ENCODE peak calls at places on chromosome 4, in seven cellular contexts. Q is cardiac fibroblast, W is mammary epithelial cell, P is cardiac muscle cell, M is stomach, D is AG10803, X is BJ. H is an unnamed sample.

GRCh38 chr4:136599890-136600289 is 932.4 kb downstream of the PCDH18 start:
- DNase-seq in M (no peak), W (no peak), P (no peak), D (no peak), Q (no peak), X (no peak), H (no peak)

GRCh38 chr4:180542445-180543100 is 1700.6 kb upstream of the TENM3 start:
- DNase-seq in M (no peak), W (peak), P (peak), X (no peak), Q (peak), D (no peak), H (no peak)

GRCh38 chr4:95606739-95607138 is 58.0 kb upstream of the UNC5C start:
- DNase-seq in Q (no peak), X (no peak), M (no peak), W (no peak), D (no peak), P (no peak), H (no peak)

GRCh38 chr4:7686166-7686870 is 251.6 kb upstream of the PSAPL1 start:
- DNase-seq in X (no peak), Q (no peak), M (no peak), W (no peak), D (no peak), P (no peak), H (no peak)

GRCh38 chr4:174681723-174682300 is 147.2 kb downstream of the GLRA3 start:
- DNase-seq in M (no peak), Q (peak), W (peak), X (no peak), D (no peak), P (peak), H (no peak)

GRCh38 chr4:98945297-98945850 is 16.4 kb upstream of the EIF4E start:
- DNase-seq in P (peak), Q (peak), M (no peak), X (no peak), D (peak), W (no peak), H (no peak)

GRCh38 chr4:147933316-147933715 is 201.4 kb downstream of the ARHGAP10 start:
- DNase-seq in Q (peak), D (no peak), P (no peak), M (no peak), W (no peak), X (no peak), H (peak)

GRCh38 chr4:128285085-128286023 is 2.3 kb downstream of the PGRMC2 start:
- DNase-seq in M (no peak), X (no peak), W (no peak), D (peak), P (peak), Q (peak), H (no peak)

GRCh38 chr4:7420661-7421040 is 14.1 kb downstream of the PSAPL1 start:
- DNase-seq in X (no peak), P (no peak), D (no peak), M (peak), Q (no peak), W (no peak), H (no peak)

GRCh38 chr4:47829438-47829837 is 8.4 kb downstream of the CORIN start:
- DNase-seq in P (no peak), Q (no peak), M (no peak), D (no peak), W (no peak), X (no peak), H (no peak)

GRCh38 chr4:15746110-15746509 is 32.0 kb upstream of the CD38 start:
- DNase-seq in P (no peak), M (no peak), D (no peak), Q (no peak), X (no peak), W (no peak), H (no peak)

GRCh38 chr4:1077711-1078477 is 35.5 kb downstream of the RNF212 start:
- DNase-seq in Q (no peak), W (no peak), P (no peak), X (no peak), D (no peak), M (no peak), H (no peak)

GRCh38 chr4:165299399-165300060 is 27.9 kb upstream of the MSMO1 start:
- DNase-seq in Q (no peak), P (no peak), W (no peak), X (no peak), D (no peak), M (no peak), H (no peak)

GRCh38 chr4:176656108-176656507 is 136.6 kb downstream of the VEGFC start:
- DNase-seq in X (no peak), D (peak), P (no peak), Q (no peak), M (no peak), W (no peak), H (no peak)

GRCh38 chr4:105637409-105638258 is 70.9 kb downstream of the INTS12 start:
- DNase-seq in D (no peak), M (peak), W (no peak), X (no peak), Q (peak), P (peak), H (no peak)

GRCh38 chr4:85744950-85745349 is 270.0 kb downstream of the ARHGAP24 start:
- DNase-seq in M (no peak), Q (peak), P (no peak), D (no peak), X (no peak), W (peak), H (no peak)

GRCh38 chr4:7417639-7418038 is 17.1 kb downstream of the PSAPL1 start:
- DNase-seq in X (no peak), W (no peak), Q (no peak), M (peak), D (no peak), P (no peak), H (no peak)

GRCh38 chr4:74033721-74034120 is 4.8 kb downstream of the CXCL3 start:
- DNase-seq in M (no peak), W (peak), D (peak), P (peak), X (no peak), Q (peak), H (no peak)

GRCh38 chr4:74038161-74039064 is at the start of gene CXCL3:
- DNase-seq in Q (peak), D (peak), W (peak), P (peak), X (no peak), M (peak), H (peak)

GRCh38 chr4:74039065-74039763 is 725 bp upstream of the CXCL3 start:
- DNase-seq in W (no peak), P (peak), Q (peak), M (no peak), D (peak), X (no peak), H (no peak)

GRCh38 chr4:74041418-74041817 is 2.9 kb upstream of the CXCL3 start:
- DNase-seq in Q (no peak), X (no peak), D (no peak), W (no peak), P (no peak), M (no peak), H (no peak)

DNA sequence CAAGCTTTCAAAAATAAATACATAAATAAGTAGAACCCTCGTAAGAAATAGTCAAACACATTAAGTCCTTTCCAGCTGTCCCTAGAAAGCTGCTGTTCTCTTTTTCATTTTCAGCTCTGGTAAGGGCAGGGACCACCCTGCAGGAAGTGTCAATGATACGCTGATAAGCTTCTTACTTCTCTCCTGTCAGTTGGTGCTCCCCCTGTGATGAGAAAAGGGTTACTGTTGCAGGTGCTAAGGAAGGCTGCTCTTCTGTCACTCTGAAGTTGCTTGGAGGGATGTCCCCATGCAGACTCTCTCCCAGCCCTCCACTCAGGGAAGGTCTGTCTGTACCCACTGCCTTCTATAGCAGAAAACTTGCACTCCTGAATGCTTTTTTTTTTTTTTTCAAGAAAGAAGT is 1.4 kb downstream of the CXCL3 start:
- DNase-seq in D (no peak), W (no peak), P (no peak), M (no peak), Q (no peak), X (no peak), H (no peak)
- TF ChIP-seq CTCF in D (no peak), W (no peak), P (no peak), M (no peak), Q (no peak), X (no peak), H (no peak)

GRCh38 chr4:166318810-166319525 is 445.9 kb downstream of the TLL1 start:
- DNase-seq in W (peak), Q (peak), D (peak), X (peak), M (no peak), P (peak), H (no peak)

GRCh38 chr4:166323250-166323649 is 450.2 kb downstream of the TLL1 start:
- DNase-seq in X (no peak), D (no peak), M (no peak), W (no peak), Q (no peak), P (no peak), H (no peak)

DNA sequence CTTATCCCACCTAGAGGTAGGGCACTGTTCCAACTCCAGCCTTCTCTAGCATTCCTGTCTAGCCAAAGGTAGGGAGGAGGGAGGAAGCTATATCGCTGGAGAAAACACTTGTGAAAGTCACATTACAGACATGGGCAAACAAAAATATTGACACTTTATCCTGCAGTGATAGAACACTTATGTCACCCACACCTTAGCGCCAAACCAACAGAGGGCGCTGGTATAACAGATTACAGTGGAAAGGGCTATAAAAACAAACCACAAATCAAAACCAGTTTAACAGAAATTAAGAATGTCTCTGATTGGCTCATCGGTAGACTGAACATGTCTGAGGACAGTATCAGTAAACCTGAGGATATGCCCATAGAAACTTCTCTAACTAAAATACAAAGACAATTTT is 451.3 kb downstream of the TLL1 start:
- DNase-seq in W (peak), Q (peak), P (peak), D (no peak), X (no peak), M (no peak), H (peak)
- TF ChIP-seq CTCF in W (peak), Q (peak), P (peak), D (no peak), X (peak), M (no peak), H (peak)

DNA sequence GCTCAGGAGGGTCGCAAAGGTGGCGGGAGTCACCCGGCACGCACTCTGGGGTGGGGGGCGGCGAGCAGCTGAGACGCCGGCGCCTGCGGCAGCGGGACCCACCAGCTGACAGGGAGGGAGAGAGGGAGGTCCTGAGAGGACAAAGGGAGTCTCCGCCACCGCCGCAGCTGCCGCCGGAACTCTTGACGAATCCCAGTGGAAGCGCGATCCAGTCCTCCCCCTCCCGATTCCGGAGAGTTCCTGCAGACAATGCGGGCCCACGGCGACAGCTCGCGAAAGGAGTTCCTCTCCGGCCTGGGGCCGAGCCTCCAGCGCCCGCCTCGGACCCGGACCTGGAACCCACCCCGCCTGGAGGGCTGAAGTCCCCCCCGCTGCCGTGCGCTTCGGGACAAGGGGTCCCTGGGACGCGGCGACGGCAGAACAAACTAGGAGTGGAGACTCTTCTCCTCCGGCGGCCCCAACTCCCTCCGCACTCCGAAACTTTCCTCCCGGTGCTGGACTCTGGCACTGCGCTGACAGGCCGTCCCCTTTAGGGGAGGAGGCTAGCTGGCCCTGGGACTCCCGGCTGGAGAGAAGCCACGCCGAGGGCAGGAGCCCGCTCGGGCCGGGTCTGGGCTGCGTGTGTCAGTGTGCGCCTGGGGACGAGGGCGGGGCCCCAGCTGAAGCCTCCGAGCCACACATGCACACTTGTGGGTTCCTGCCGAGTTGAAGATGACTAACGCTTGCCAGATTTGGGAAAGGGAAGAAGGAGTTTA is at the start of gene ANTXR2:
- DNase-seq in P (peak), Q (peak), W (peak), M (peak), X (peak), D (peak), H (peak)
- TF ChIP-seq CTCF in P (peak), Q (no peak), W (no peak), M (no peak), X (peak), D (no peak), H (no peak)

GRCh38 chr4:31545755-31546154 is 825.6 kb downstream of the PCDH7 start:
- DNase-seq in X (no peak), P (no peak), D (no peak), W (no peak), Q (no peak), M (no peak), H (no peak)

GRCh38 chr4:31545330-31545729 is 825.2 kb downstream of the PCDH7 start:
- DNase-seq in X (no peak), M (no peak), W (no peak), P (no peak), Q (no peak), D (no peak), H (no peak)

DNA sequence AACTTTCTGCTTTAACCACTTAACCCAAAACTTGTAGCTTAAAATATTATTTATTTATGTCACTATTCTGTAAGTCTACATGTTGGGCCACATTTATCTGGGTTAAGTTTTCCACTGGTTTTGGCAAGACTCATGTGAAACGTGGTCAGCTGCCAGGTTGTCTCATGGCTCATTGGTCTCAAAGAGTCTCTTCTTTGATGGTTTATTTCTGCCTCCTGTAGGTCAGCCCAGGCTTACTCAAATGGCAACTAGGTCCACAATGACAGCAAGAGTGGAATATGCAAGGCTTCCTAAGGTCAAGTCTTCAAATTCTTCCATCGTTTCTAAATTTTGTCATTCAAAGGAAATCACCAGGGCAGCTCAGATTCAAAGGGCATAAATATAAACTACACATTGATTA is 828.7 kb downstream of the PCDH7 start:
- DNase-seq in D (no peak), W (no peak), M (no peak), Q (no peak), P (no peak), X (no peak), H (no peak)
- TF ChIP-seq CTCF in D (no peak), W (no peak), M (no peak), Q (no peak), P (no peak), X (no peak), H (no peak)

GRCh38 chr4:40228497-40229365 is 31.9 kb downstream of the RHOH start:
- DNase-seq in D (no peak), Q (no peak), P (no peak), X (no peak), M (no peak), W (no peak), H (no peak)
- TF ChIP-seq CTCF in D (peak), Q (peak), P (peak), X (peak), M (peak), W (peak), H (peak)

GRCh38 chr4:27692868-27693634 is 832.4 kb downstream of the STIM2 start:
- DNase-seq in M (no peak), Q (no peak), D (no peak), P (no peak), X (no peak), W (no peak), H (no peak)

GRCh38 chr4:27692098-27692679 is 831.5 kb downstream of the STIM2 start:
- DNase-seq in X (no peak), W (peak), P (peak), D (peak), Q (peak), M (no peak), H (peak)
- TF ChIP-seq CTCF in X (peak), W (peak), P (peak), D (peak), Q (peak), M (peak), H (peak)

GRCh38 chr4:143396695-143397094 is 60.0 kb downstream of the GAB1 start:
- DNase-seq in D (no peak), X (no peak), W (no peak), Q (no peak), M (no peak), P (no peak), H (no peak)
- TF ChIP-seq CTCF in D (no peak), X (peak), W (peak), Q (peak), M (no peak), P (peak), H (no peak)

DNA sequence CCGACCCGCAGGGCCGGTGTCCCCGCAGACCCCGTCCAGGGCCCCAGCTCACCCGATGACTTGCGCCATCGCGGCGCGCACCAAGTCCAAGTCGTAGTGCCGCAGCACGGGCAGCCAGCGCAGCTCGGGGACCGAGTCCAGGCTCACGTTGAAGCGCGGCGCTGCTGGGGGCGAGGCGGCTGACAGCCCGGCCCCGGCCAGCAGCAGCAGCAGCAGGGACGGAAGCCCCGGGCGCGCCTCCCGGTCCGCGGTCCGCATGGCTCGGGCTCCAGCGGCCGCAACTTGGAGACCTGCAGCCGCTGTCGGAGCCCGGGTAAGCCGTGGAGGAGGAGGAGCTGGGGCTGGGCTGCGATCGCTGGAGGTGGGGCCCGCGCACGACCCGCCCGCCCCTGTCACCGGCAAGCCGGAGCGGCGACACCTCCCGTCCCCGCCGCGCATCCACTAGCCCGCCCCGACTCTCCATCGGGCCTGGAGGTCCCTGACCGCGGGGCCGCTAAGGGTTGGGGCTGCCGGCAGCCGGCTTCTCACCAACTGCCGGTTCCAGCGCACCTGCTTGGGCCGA is at the start of gene NAAA:
- DNase-seq in X (no peak), M (peak), P (peak), Q (peak), W (peak), D (peak), H (peak)
- TF ChIP-seq CTCF in X (no peak), M (peak), P (no peak), Q (no peak), W (no peak), D (peak), H (no peak)

DNA sequence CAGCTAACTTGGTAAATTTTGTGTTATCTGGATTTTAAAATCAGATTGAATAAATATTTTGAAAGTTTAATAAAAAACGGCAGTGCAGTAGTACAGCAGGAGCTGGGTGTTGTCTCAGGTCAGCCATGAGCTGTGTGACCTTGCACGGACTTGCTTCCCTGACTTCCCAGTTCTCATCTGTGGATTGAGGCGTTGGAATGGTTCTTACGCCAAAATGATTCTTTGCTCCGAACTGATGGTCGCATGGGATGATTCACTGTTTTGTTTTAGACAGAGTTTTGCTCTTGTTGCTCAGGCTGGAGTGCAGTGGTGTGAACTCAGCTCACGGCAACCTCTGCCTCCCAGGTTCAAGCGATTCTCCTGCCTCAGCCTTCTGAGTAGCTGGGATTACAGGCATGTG is 45.0 kb downstream of the RGS12 start:
- DNase-seq in M (no peak), D (no peak), Q (no peak), P (no peak), W (no peak), X (no peak), H (no peak)
- TF ChIP-seq CTCF in M (no peak), D (no peak), Q (no peak), P (no peak), W (no peak), X (no peak), H (no peak)

GRCh38 chr4:32775049-32775448 is 2054.9 kb downstream of the PCDH7 start:
- DNase-seq in W (no peak), D (no peak), X (no peak), M (no peak), P (peak), Q (peak), H (no peak)
- TF ChIP-seq CTCF in W (no peak), D (no peak), X (no peak), M (no peak), P (peak), Q (no peak), H (no peak)

H was measured in endothelial cell.